ENCODE peak calls at places on chromosomes 12 and 14, in ten cellular contexts. A is IMR-90; K is NCI-H1092 treated with DMSO at 0.1 percent for 48 hours; B is AG08395; J is HuH-7.5; Z is CD8-positive, alpha-beta T cell; Y is NCI-H2029; P is nucleus accumbens; D is brain microvascular endothelial cell; O is activated T-cell treated with anti-CD3 and anti-CD28 coated beads, Interleukin-2, amount 50 U/mL, for 48 hours. V is an unnamed sample.

GRCh38 chr14:67935371-67935770 is 115.8 kb downstream of the RAD51B start:
- DNase-seq in A (no peak), D (no peak), K (no peak), P (no peak), J (no peak), Z (no peak), O (no peak), Y (no peak), B (no peak), V (no peak)

GRCh38 chr14:69004731-69005431 is 25.8 kb upstream of the ACTN1 start:
- DNase-seq in K (no peak), J (no peak), A (peak; percentile 43), O (no peak), D (no peak), B (no peak), P (no peak), Y (no peak), Z (no peak), V (peak; percentile 23)

GRCh38 chr14:90397401-90398314 is 829 bp downstream of the CALM1 start:
- DNase-seq in Y (no peak), P (no peak), K (peak; percentile 69), J (peak; percentile 45), O (peak; percentile 75), D (peak; percentile 14), A (peak; percentile 24), B (peak; percentile 51), Z (peak; percentile 61), V (peak; percentile 46)

GRCh38 chr12:59708059-59708458 is 112.2 kb downstream of the SLC16A7 start:
- DNase-seq in Y (no peak), Z (no peak), B (peak; percentile 48), P (no peak), A (peak; percentile 77), O (no peak), D (peak; percentile 13), K (no peak), J (no peak), V (peak; percentile 68)

GRCh38 chr12:111393700-111394275 is 11.9 kb upstream of the SH2B3 start:
- DNase-seq in J (no peak), Y (no peak), D (no peak), A (peak; percentile 42), P (no peak), B (no peak), Z (no peak), O (no peak), K (no peak), V (no peak)

GRCh38 chr14:74085047-74085637 is 386 bp downstream of the LIN52 start:
- DNase-seq in Z (no peak), B (peak; percentile 45), A (peak; percentile 55), K (peak; percentile 43), Y (no peak), P (no peak), O (no peak), J (no peak), D (peak; percentile 29), V (peak; percentile 38)

GRCh38 chr12:48389409-48389808 is 38.7 kb upstream of the ZNF641 start:
- DNase-seq in Z (no peak), J (no peak), D (no peak), O (no peak), A (no peak), Y (no peak), P (no peak), K (no peak), B (no peak), V (no peak)

GRCh38 chr12:29438752-29439408 is 57.9 kb upstream of the ERGIC2 start:
- DNase-seq in Y (no peak), A (no peak), P (no peak), O (no peak), K (no peak), D (no peak), J (no peak), B (no peak), Z (no peak), V (no peak)

GRCh38 chr12:129903092-129903945 is 506 bp downstream of the TMEM132D start:
- DNase-seq in Z (no peak), P (no peak), Y (no peak), A (no peak), D (no peak), K (peak; percentile 12), J (no peak), B (no peak), O (no peak), V (peak; percentile 24)

GRCh38 chr14:56798447-56799326 is 11.6 kb downstream of the OTX2 start:
- DNase-seq in B (no peak), Z (no peak), Y (no peak), J (no peak), D (no peak), P (no peak), K (no peak), O (no peak), A (no peak), V (no peak)

GRCh38 chr14:75342762-75343599 is 64.4 kb downstream of the FOS start:
- DNase-seq in K (no peak), D (no peak), O (no peak), A (no peak), P (no peak), B (no peak), J (no peak), Y (no peak), Z (no peak), V (no peak)

GRCh38 chr14:26841361-26841760 is 243.5 kb upstream of the NOVA1 start:
- DNase-seq in D (no peak), Z (no peak), A (no peak), K (no peak), J (no peak), B (no peak), Y (no peak), O (no peak), P (no peak), V (peak; percentile 25)

GRCh38 chr14:70652871-70653270 is 11.2 kb downstream of the TTC9 start:
- DNase-seq in Z (no peak), Y (no peak), J (no peak), B (no peak), O (no peak), P (no peak), A (no peak), K (no peak), D (no peak), V (no peak)

GRCh38 chr12:122864894-122865253 is 29.6 kb downstream of the HIP1R start:
- DNase-seq in D (no peak), K (no peak), Y (no peak), B (no peak), J (no peak), Z (no peak), A (no peak), O (no peak), P (no peak), V (no peak)

GRCh38 chr12:93908846-93909592 is 231.8 kb downstream of the CRADD start:
- DNase-seq in Z (no peak), A (no peak), J (no peak), D (peak; percentile 16), K (peak; percentile 62), B (no peak), Y (peak; percentile 27), P (no peak), O (no peak), V (peak; percentile 17)

GRCh38 chr12:79300199-79300568 is 390.6 kb downstream of the PAWR start:
- DNase-seq in B (no peak), P (no peak), D (peak; percentile 80), O (no peak), J (peak; percentile 50), A (peak; percentile 91), Z (no peak), K (no peak), Y (no peak), V (peak; percentile 41)

GRCh38 chr12:42326466-42327226 is 679 bp downstream of the PPHLN1 start:
- DNase-seq in K (no peak), A (peak; percentile 27), O (peak; percentile 28), D (peak; percentile 26), P (no peak), Z (no peak), J (no peak), B (peak; percentile 30), Y (no peak), V (peak; percentile 71)

GRCh38 chr12:6476496-6476895 is 6.0 kb upstream of the VAMP1 start:
- DNase-seq in Y (no peak), K (no peak), Z (no peak), A (peak; percentile 88), P (no peak), D (peak; percentile 58), J (no peak), B (peak; percentile 75), O (no peak), V (peak; percentile 74)

GRCh38 chr12:52093346-52093745 is 13.8 kb downstream of the SMIM41 start:
- DNase-seq in Y (no peak), J (no peak), O (no peak), K (no peak), B (peak; percentile 1), A (no peak), Z (no peak), P (no peak), D (no peak), V (no peak)

GRCh38 chr14:58072288-58073071 is 79.5 kb downstream of the ARMH4 start:
- DNase-seq in Y (peak; percentile 67), O (peak; percentile 51), K (peak; percentile 88), J (peak; percentile 23), A (peak; percentile 74), P (no peak), B (peak; percentile 63), Z (peak; percentile 4), D (peak; percentile 64), V (peak; percentile 72)

GRCh38 chr12:104490221-104490620 is 33.5 kb downstream of the CHST11 start:
- DNase-seq in O (no peak), B (no peak), J (no peak), K (no peak), P (no peak), Y (no peak), D (no peak), Z (no peak), A (no peak), V (no peak)